ENCODE peak calls at places on chromosomes 7 and 10, in nine cellular contexts. A is NCI-H1092 treated with DMSO at 0.1 percent for 48 hours; Y is CD8-positive, alpha-beta memory T cell; B is substantia nigra; D is AG08396; V is dorsolateral prefrontal cortex; Q is posterior cingulate gyrus; H is foreskin fibroblast; K is effector CD8-positive, alpha-beta T cell. F is an unnamed sample.

GRCh38 chr7:34039033-34039432 is 133.7 kb downstream of the BMPER start:
- DNase-seq in D (no peak), Q (no peak), V (no peak), Y (no peak), A (no peak), H (no peak), B (no peak), K (no peak), F (no peak)

GRCh38 chr10:124508070-124508667 is 46.5 kb downstream of the LHPP start:
- DNase-seq in H (no peak), K (no peak), A (no peak), B (no peak), V (no peak), Y (no peak), Q (no peak), D (no peak), F (no peak)

GRCh38 chr10:3806603-3807002 is 21.6 kb upstream of the KLF6 start:
- DNase-seq in V (no peak), K (no peak), D (no peak), Y (no peak), B (no peak), H (peak), Q (no peak), A (no peak), F (no peak)

GRCh38 chr10:58157076-58157766 is 110.5 kb downstream of the IPMK start:
- DNase-seq in A (no peak), Q (no peak), V (no peak), D (peak), K (no peak), H (peak), Y (no peak), B (no peak), F (no peak)

GRCh38 chr7:66198461-66198860 is 6.7 kb upstream of the TPST1 start:
- DNase-seq in Y (no peak), V (peak), A (no peak), D (no peak), Q (no peak), B (no peak), H (no peak), K (no peak), F (no peak)

GRCh38 chr10:6494934-6495592 is 85.0 kb downstream of the PRKCQ start:
- DNase-seq in Q (no peak), D (no peak), V (no peak), A (no peak), B (no peak), H (no peak), K (peak), Y (peak), F (no peak)

GRCh38 chr7:87876040-87876758 is at the start of the genes DBF4 and SLC25A40:
- DNase-seq in Q (peak), D (peak), Y (peak), B (peak), A (peak), K (peak), H (peak), V (peak), F (peak)

GRCh38 chr10:117162093-117163021 is 24.3 kb upstream of the VAX1 start:
- DNase-seq in Q (no peak), V (no peak), K (no peak), B (no peak), A (no peak), Y (no peak), D (no peak), H (no peak), F (no peak)

GRCh38 chr10:4776234-4776638 is 49.8 kb upstream of the AKR1E2 start:
- DNase-seq in K (no peak), B (no peak), Y (no peak), Q (no peak), A (no peak), H (no peak), V (no peak), D (no peak), F (no peak)

GRCh38 chr10:96097865-96098264 is 32.2 kb upstream of the ZNF518A start:
- DNase-seq in A (no peak), B (no peak), V (no peak), H (no peak), D (no peak), K (no peak), Y (no peak), Q (no peak), F (no peak)

GRCh38 chr10:50850576-50851340 is 34.7 kb downstream of the A1CF start:
- DNase-seq in A (no peak), K (no peak), Q (no peak), H (peak), V (no peak), B (no peak), Y (no peak), D (no peak), F (no peak)

GRCh38 chr7:104758504-104758903 is 255.5 kb upstream of the KMT2E start:
- DNase-seq in H (peak), Y (no peak), D (no peak), K (no peak), Q (no peak), V (no peak), A (no peak), B (no peak), F (peak)

GRCh38 chr7:158811461-158811860 is 17.8 kb downstream of the ESYT2 start:
- DNase-seq in D (peak), Y (no peak), A (no peak), K (no peak), B (no peak), H (peak), V (no peak), Q (no peak), F (no peak)

GRCh38 chr10:5540080-5540479 is 15.3 kb downstream of the CALML3 start:
- DNase-seq in Y (no peak), V (no peak), H (no peak), D (no peak), Q (no peak), A (no peak), K (no peak), B (no peak), F (no peak)

GRCh38 chr10:34045571-34046190 is 711.2 kb upstream of the NRP1 start:
- DNase-seq in Q (no peak), Y (no peak), B (no peak), D (no peak), V (no peak), H (peak), K (no peak), A (no peak), F (no peak)

GRCh38 chr10:123562387-123562786 is 103.8 kb upstream of the GPR26 start:
- DNase-seq in Y (no peak), H (no peak), A (no peak), D (no peak), V (no peak), K (no peak), Q (no peak), B (no peak), F (no peak)

GRCh38 chr7:24169077-24169624 is 114.8 kb upstream of the NPY start:
- DNase-seq in Y (no peak), A (no peak), D (no peak), Q (no peak), B (no peak), V (no peak), K (no peak), H (no peak), F (no peak)

GRCh38 chr7:33707427-33707826 is 197.9 kb upstream of the BMPER start:
- DNase-seq in V (no peak), Y (peak), A (no peak), Q (no peak), H (no peak), B (no peak), D (no peak), K (no peak), F (no peak)

GRCh38 chr10:78727251-78727650 is 341.5 kb upstream of the ZMIZ1 start:
- DNase-seq in V (no peak), H (no peak), Y (no peak), Q (no peak), D (no peak), B (no peak), A (no peak), K (no peak), F (peak)

GRCh38 chr7:123241809-123242208 is 42.0 kb upstream of the SLC13A1 start:
- DNase-seq in Y (no peak), H (no peak), Q (no peak), K (no peak), D (no peak), A (peak), V (no peak), B (no peak), F (no peak)

F was measured in NCI-H2171 treated with DMSO at 0.1 percent for 48 hours.